ENCODE peak calls at places on chromosomes 7 and 10, in seven cellular contexts. C is IMR-90, N is H9, K is mesendoderm, P is mesenchymal stem cell, J is H1, M is trophoblast cell. Z is an unnamed sample.

GRCh38 chr10:60167056-60167455 is 222.6 kb downstream of the ANK3 start:
- DNase-seq in C (no peak), N (no peak), K (no peak), P (no peak), J (no peak), M (no peak), Z (no peak)

GRCh38 chr7:67470256-67470751 is 473.7 kb downstream of the TYW1 start:
- DNase-seq in C (no peak), N (no peak), K (no peak), P (no peak), J (no peak), M (no peak), Z (peak)

GRCh38 chr10:97332586-97333350 is 1.8 kb downstream of the FRAT2 start:
- DNase-seq in C (peak), N (peak), K (peak), P (peak), J (no peak), M (no peak), Z (peak)

GRCh38 chr7:106180721-106181120 is 68.6 kb upstream of the SYPL1 start:
- DNase-seq in C (no peak), N (peak), K (peak), P (no peak), J (no peak), M (peak), Z (no peak)

GRCh38 chr10:103921750-103922195 is 3.8 kb upstream of the STN1 start:
- DNase-seq in C (peak), N (peak), K (peak), P (no peak), J (no peak), M (no peak), Z (no peak)

GRCh38 chr10:67011981-67012380 is 86.1 kb downstream of the LRRTM3 start:
- DNase-seq in C (no peak), N (no peak), K (no peak), P (no peak), J (no peak), M (no peak), Z (no peak)

GRCh38 chr7:124575181-124575580 is 190.4 kb downstream of the GPR37 start:
- DNase-seq in C (peak), N (no peak), K (no peak), P (no peak), J (no peak), M (no peak), Z (no peak)

GRCh38 chr10:10855178-10855577 is 162.5 kb upstream of the CELF2 start:
- DNase-seq in C (no peak), N (no peak), K (no peak), P (no peak), J (no peak), M (no peak), Z (no peak)

GRCh38 chr10:51144161-51144781 is 70.0 kb downstream of the PRKG1 start:
- DNase-seq in C (no peak), N (no peak), K (no peak), P (no peak), J (no peak), M (no peak), Z (no peak)

GRCh38 chr7:140375808-140376730 is 22.3 kb downstream of the SLC37A3 start:
- DNase-seq in C (no peak), N (no peak), K (no peak), P (no peak), J (no peak), M (no peak), Z (no peak)

GRCh38 chr10:87658383-87658795 is 1.3 kb upstream of the PAPSS2 start:
- DNase-seq in C (peak), N (no peak), K (no peak), P (peak), J (no peak), M (no peak), Z (no peak)

GRCh38 chr7:130886438-130887135 is 152.6 kb upstream of the KLF14 start:
- DNase-seq in C (no peak), N (no peak), K (no peak), P (peak), J (peak), M (no peak), Z (no peak)

GRCh38 chr7:130888017-130888371 is 154.0 kb upstream of the KLF14 start:
- DNase-seq in C (no peak), N (no peak), K (no peak), P (peak), J (no peak), M (no peak), Z (no peak)

GRCh38 chr7:130890176-130891020 is 156.4 kb upstream of the KLF14 start:
- DNase-seq in C (no peak), N (no peak), K (no peak), P (peak), J (no peak), M (no peak), Z (no peak)

GRCh38 chr7:130887182-130888016 is 153.4 kb upstream of the KLF14 start:
- DNase-seq in C (peak), N (no peak), K (peak), P (peak), J (peak), M (peak), Z (no peak)

DNA sequence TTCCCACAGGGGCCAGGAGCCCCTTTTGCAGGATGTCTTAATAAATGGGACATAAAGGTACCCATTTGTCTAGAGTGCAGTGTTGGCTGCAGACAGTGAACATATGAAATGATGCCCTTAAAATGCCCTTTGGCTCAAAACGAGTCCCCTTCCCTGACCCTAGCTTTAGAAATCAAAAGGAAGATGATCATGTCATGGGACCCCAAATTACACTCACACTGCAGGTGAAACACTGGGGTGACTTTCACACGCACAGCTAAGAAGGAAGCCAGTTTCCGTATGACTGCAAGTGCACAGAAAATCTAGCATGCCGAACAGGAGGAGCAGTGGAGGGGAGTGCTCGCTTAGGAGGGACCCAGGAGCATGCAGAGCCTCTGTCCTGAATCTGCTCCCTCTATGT is 154.5 kb upstream of the KLF14 start:
- DNase-seq in C (no peak), N (no peak), K (no peak), P (no peak), J (no peak), M (no peak), Z (no peak)
- H3K27ac ChIP-seq in C (peak), N (no peak), K (no peak), P (peak), J (no peak), M (no peak), Z (no peak)

DNA sequence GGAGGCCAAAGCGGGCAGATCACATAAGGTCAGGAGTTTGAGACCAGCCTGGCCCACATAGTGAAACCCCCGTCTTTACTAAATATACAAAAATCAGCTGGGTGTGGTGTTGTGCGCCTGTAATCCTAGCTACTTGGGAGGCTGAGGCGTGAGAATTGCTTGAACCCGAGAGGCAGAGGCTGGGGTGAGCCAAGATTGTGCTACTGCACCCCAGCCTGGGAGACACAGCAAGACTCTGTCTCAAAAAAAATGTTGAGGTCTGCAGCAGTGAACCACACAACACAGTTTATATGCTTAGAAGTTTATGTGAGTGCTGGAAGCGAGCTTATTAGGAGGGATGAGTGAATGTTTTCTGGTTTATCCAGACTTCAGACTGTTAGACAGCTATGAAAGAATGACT is 10.4 kb downstream of the LHPP start:
- DNase-seq in C (no peak), N (no peak), K (no peak), P (no peak), J (no peak), M (no peak), Z (no peak)
- H2BK120ac ChIP-seq in C (no peak), N (no peak), K (no peak), P (no peak), J (no peak), M (no peak), Z (no peak)

DNA sequence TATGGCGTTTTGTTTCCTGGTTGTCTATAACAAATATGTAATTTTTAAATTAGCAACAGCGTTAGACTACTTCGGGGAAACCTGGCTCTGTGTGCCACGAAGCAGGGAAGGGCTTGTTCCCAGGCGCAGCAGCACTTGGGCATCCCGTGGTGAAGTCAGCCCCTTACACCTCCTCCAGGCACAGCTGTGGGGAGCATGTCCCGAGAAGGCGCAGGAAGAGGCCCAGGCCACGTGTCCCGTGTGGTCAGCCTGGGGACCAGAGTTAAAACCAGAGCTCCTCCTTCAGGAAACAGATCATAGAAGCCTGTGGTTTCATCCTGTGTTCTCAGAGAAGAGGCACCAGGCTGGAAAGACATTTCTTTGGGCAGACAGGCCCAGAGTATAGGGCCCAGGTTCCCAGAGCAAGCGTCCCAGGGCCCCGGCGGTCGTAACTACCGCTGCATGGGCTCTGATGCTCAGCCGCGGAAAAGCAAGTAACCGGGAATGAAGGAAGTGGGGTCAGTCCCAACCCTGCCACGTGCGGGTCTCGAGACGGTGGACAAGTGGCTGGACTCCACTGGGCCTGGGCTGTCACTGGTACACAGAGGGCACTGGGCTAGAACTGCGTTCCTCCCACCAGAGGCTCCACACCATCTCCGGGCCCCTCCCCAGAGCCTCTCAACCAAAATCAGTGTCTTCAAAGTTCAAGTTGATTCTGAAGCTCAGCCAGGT is 7.1 kb downstream of the NUDT1 start:
- DNase-seq in C (peak), N (peak), K (peak), P (peak), J (no peak), M (peak), Z (no peak)
- H3K27ac ChIP-seq in C (peak), N (no peak), K (no peak), P (peak), J (no peak), M (peak), Z (no peak)

DNA sequence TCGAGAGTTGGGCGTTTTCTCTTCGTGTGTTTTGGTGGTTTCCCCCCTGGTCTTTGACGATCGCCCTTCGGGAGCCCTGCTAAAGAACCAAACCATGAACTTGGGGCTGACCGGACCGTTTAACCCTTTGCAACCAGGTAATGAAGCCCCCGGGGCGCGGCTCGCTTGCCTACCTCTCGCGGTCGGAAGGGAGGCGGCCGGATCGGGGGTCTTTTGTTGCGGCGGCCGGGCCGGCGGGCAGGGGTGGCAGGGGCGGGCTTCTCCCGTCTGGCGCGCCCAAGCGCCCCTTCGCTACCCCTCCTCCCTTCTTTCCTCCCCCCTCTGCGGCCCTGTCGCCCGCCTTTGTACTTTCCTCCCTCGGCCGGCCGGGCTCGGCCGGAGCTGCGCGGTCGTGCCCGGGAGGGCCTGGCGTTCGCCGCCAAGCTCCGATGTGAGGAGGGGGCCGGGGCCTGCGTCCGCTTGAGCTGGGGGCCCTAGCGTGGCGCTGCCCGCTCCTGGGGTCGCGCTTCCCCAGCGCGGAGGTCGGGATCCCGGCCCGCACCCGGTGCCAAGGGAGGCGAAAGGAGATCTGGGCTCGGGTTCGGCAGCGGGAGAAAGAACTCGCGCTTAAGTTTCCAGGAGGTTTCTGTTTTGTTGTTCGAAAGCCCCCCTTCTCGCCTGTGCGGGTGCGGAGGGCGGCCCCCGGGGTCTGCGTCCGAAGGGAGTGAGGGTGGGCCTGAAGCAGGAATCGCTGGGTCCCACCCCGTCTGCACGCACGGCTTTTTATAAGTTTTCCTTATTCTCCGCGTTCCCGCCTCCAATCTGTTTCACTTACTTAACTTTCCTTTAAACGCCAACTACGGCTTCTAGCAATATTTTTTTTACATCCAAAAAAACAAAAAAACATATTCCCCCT is 436.8 kb upstream of the GALNT17 start:
- DNase-seq in C (peak), N (no peak), K (peak), P (peak), J (peak), M (no peak), Z (peak)
- H2BK120ac ChIP-seq in C (no peak), N (no peak), K (peak), P (no peak), J (no peak), M (peak), Z (peak)

DNA sequence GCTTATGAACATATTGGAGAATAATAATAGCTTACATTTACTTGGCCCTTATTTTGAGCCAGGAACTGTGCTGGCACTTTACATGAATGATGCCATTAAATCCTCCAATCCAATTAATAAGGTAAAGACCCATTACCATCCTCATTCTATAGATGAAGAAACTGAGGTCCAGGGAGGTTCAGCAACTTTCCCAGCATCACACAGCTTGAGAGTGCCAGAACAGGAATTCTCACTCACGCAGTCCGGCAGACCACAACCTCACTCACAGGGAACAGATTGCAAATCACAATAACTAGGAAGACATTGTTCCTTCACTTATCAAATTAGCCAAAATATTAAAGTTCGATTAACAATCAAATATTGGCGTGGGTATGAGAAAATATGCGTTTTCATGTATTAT is 18.3 kb downstream of the GPRIN2 start:
- DNase-seq in C (no peak), N (no peak), K (no peak), P (no peak), J (no peak), M (no peak), Z (no peak)
- H3K27ac ChIP-seq in C (no peak), N (no peak), K (no peak), P (no peak), J (no peak), M (no peak), Z (no peak)

Z was measured in neuronal stem cell.